ENCODE peak calls at places on chromosomes 7 and 10, in five cellular contexts. One of them, this sample, is unnamed. For H3K9me3, the result is how much of the 10 kb centered on the place peaks cover.

GRCh38 chr7:151248191-151249033 is at the start of gene SMARCD3:
- DNase-seq in H1: peak
- DNase-seq in naive thymus-derived CD4-positive, alpha-beta T cell: peak
- DNase-seq in adrenal gland: peak
- DNase-seq in adipocyte: peak
- DNase-seq in this sample: no peak

GRCh38 chr7:73976761-73977625 is 51.0 kb upstream of the ELN start:
- DNase-seq in adipocyte: no peak
- DNase-seq in naive thymus-derived CD4-positive, alpha-beta T cell: no peak
- DNase-seq in adrenal gland: peak
- DNase-seq in H1: no peak
- DNase-seq in this sample: no peak

GRCh38 chr7:64098-64521 is 128.3 kb upstream of the FAM20C start:
- DNase-seq in adrenal gland: peak
- DNase-seq in adipocyte: peak
- DNase-seq in naive thymus-derived CD4-positive, alpha-beta T cell: no peak
- DNase-seq in H1: no peak
- DNase-seq in this sample: no peak

GRCh38 chr10:46541735-46542566 is 14.5 kb downstream of the GPRIN2 start:
- DNase-seq in adipocyte: no peak
- DNase-seq in H1: no peak
- DNase-seq in adrenal gland: peak
- DNase-seq in naive thymus-derived CD4-positive, alpha-beta T cell: no peak
- DNase-seq in this sample: peak

GRCh38 chr7:585229-585711 is 65.6 kb upstream of the PDGFA start:
- DNase-seq in naive thymus-derived CD4-positive, alpha-beta T cell: no peak
- DNase-seq in adrenal gland: no peak
- DNase-seq in H1: no peak
- DNase-seq in adipocyte: no peak
- DNase-seq in this sample: no peak

GRCh38 chr10:70546585-70546984 is 56.0 kb downstream of the PRF1 start:
- DNase-seq in adrenal gland: no peak
- DNase-seq in naive thymus-derived CD4-positive, alpha-beta T cell: no peak
- DNase-seq in adipocyte: no peak
- DNase-seq in H1: no peak
- DNase-seq in this sample: no peak

GRCh38 chr7:91554893-91555292 is 290.7 kb downstream of the FZD1 start:
- DNase-seq in adrenal gland: no peak
- DNase-seq in adipocyte: no peak
- DNase-seq in naive thymus-derived CD4-positive, alpha-beta T cell: no peak
- DNase-seq in H1: no peak
- DNase-seq in this sample: no peak

GRCh38 chr7:154886591-154886990 is 116.3 kb downstream of the PAXIP1 start:
- DNase-seq in H1: no peak
- DNase-seq in adipocyte: no peak
- DNase-seq in adrenal gland: no peak
- DNase-seq in naive thymus-derived CD4-positive, alpha-beta T cell: no peak
- DNase-seq in this sample: no peak

GRCh38 chr7:157794764-157795101 is 457.9 kb downstream of the DNAJB6 start:
- DNase-seq in H1: no peak
- DNase-seq in adrenal gland: no peak
- DNase-seq in adipocyte: no peak
- DNase-seq in naive thymus-derived CD4-positive, alpha-beta T cell: no peak
- DNase-seq in this sample: no peak

GRCh38 chr7:157795199-157795598 is 458.4 kb downstream of the DNAJB6 start:
- DNase-seq in naive thymus-derived CD4-positive, alpha-beta T cell: no peak
- DNase-seq in H1: no peak
- DNase-seq in adrenal gland: no peak
- DNase-seq in adipocyte: no peak
- DNase-seq in this sample: no peak

GRCh38 chr7:157795631-157796030 is 458.8 kb downstream of the DNAJB6 start:
- DNase-seq in adrenal gland: no peak
- DNase-seq in naive thymus-derived CD4-positive, alpha-beta T cell: no peak
- DNase-seq in adipocyte: no peak
- DNase-seq in H1: no peak
- DNase-seq in this sample: no peak

GRCh38 chr7:157797361-157797760 is 460.6 kb downstream of the DNAJB6 start:
- DNase-seq in H1: no peak
- DNase-seq in naive thymus-derived CD4-positive, alpha-beta T cell: no peak
- DNase-seq in adipocyte: no peak
- DNase-seq in adrenal gland: no peak
- DNase-seq in this sample: no peak

GRCh38 chr7:157796846-157797245 is 460.0 kb downstream of the DNAJB6 start:
- DNase-seq in naive thymus-derived CD4-positive, alpha-beta T cell: no peak
- DNase-seq in adipocyte: no peak
- DNase-seq in H1: no peak
- DNase-seq in adrenal gland: no peak
- DNase-seq in this sample: no peak
- H3K9me3 ChIP-seq in naive thymus-derived CD4-positive, alpha-beta T cell: under half
- H3K9me3 ChIP-seq in adipocyte: under half
- H3K9me3 ChIP-seq in H1: under half
- H3K9me3 ChIP-seq in adrenal gland: under half
- H3K9me3 ChIP-seq in this sample: under half

DNA sequence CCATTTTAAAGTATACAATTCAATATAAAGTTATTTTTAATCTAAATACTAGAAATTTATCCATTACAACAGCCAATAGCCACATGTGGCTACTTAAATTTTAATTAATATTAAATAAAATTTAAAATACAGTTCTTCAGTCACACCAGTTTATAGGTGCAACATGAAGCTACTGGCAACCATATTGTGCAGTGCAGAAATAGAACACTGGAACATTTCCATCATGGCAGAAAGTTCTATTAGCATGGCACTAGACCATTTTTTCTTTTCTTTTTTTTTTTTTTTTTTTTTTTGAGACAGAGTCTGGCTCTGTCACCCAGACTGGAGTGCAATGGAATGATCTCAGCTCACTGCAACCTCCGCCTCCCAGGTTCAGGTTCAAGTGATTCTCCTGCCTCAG is 5.2 kb upstream of the ASCC1 start:
- DNase-seq in H1: no peak
- DNase-seq in naive thymus-derived CD4-positive, alpha-beta T cell: no peak
- DNase-seq in adipocyte: no peak
- DNase-seq in adrenal gland: no peak
- DNase-seq in this sample: no peak
- H3K9me3 ChIP-seq in H1: under half
- H3K9me3 ChIP-seq in naive thymus-derived CD4-positive, alpha-beta T cell: under half
- H3K9me3 ChIP-seq in adipocyte: under half
- H3K9me3 ChIP-seq in adrenal gland: under half
- H3K9me3 ChIP-seq in this sample: under half

DNA sequence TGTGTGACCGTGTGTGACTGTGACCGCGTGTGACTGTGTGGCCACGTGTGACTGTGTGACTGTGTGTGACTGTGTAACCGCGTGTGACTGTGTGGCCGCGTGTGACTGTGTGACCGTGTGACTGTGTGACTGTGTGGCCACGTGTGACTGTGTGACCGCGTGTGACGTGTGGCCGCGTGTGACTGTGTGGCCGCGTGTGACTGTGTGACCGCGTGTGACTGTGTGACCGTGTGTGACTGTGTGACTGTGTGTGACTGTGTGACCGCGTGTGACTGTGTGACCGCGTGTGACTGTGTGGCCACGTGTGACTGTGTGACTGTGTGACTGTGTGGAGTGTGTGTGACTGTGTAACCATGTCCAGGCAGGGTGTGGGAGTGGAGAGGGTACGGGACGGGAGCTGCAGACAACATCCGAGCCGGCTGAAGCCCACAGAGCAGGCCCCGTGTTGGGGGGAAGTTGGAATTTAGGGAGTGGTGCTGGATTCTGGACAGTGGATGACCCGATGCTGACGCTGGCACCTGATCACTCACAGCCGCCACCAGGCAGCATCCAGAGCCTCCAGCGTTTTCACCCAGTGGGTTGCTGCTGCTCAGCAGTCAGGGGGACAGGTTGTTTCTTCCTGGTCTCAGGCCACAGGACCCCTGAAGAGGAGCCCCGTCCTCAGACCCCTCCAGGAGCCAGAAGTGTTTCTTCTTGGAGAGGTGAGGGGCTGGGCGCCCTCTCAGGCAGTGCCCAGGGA is 503.5 kb downstream of the DNAJB6 start:
- DNase-seq in naive thymus-derived CD4-positive, alpha-beta T cell: no peak
- DNase-seq in adrenal gland: no peak
- DNase-seq in H1: no peak
- DNase-seq in adipocyte: no peak
- DNase-seq in this sample: no peak
- H3K9me3 ChIP-seq in naive thymus-derived CD4-positive, alpha-beta T cell: under half
- H3K9me3 ChIP-seq in adrenal gland: under half
- H3K9me3 ChIP-seq in H1: under half
- H3K9me3 ChIP-seq in adipocyte: under half
- H3K9me3 ChIP-seq in this sample: under half

GRCh38 chr7:158007697-158008257 is 579.8 kb downstream of the PTPRN2 start:
- DNase-seq in adipocyte: no peak
- DNase-seq in H1: no peak
- DNase-seq in naive thymus-derived CD4-positive, alpha-beta T cell: no peak
- DNase-seq in adrenal gland: no peak
- DNase-seq in this sample: no peak

GRCh38 chr7:158011941-158012340 is 575.7 kb downstream of the PTPRN2 start:
- DNase-seq in adrenal gland: no peak
- DNase-seq in naive thymus-derived CD4-positive, alpha-beta T cell: no peak
- DNase-seq in adipocyte: no peak
- DNase-seq in H1: no peak
- DNase-seq in this sample: no peak

GRCh38 chr7:158010956-158011698 is 576.5 kb downstream of the PTPRN2 start:
- DNase-seq in naive thymus-derived CD4-positive, alpha-beta T cell: no peak
- DNase-seq in H1: no peak
- DNase-seq in adipocyte: no peak
- DNase-seq in adrenal gland: no peak
- DNase-seq in this sample: no peak

GRCh38 chr7:158008267-158008666 is 579.4 kb downstream of the PTPRN2 start:
- DNase-seq in adipocyte: no peak
- DNase-seq in adrenal gland: no peak
- DNase-seq in H1: no peak
- DNase-seq in naive thymus-derived CD4-positive, alpha-beta T cell: no peak
- DNase-seq in this sample: no peak

GRCh38 chr7:158009886-158010285 is 577.7 kb downstream of the PTPRN2 start:
- DNase-seq in naive thymus-derived CD4-positive, alpha-beta T cell: no peak
- DNase-seq in adipocyte: no peak
- DNase-seq in adrenal gland: no peak
- DNase-seq in H1: no peak
- DNase-seq in this sample: no peak
- H3K9me3 ChIP-seq in naive thymus-derived CD4-positive, alpha-beta T cell: under half
- H3K9me3 ChIP-seq in adipocyte: under half
- H3K9me3 ChIP-seq in adrenal gland: under half
- H3K9me3 ChIP-seq in H1: under half
- H3K9me3 ChIP-seq in this sample: under half

GRCh38 chr10:71946700-71947099 is 17.5 kb upstream of the CHST3 start:
- DNase-seq in adipocyte: no peak
- DNase-seq in H1: no peak
- DNase-seq in naive thymus-derived CD4-positive, alpha-beta T cell: no peak
- DNase-seq in adrenal gland: no peak
- DNase-seq in this sample: no peak
- H3K9me3 ChIP-seq in adipocyte: under half
- H3K9me3 ChIP-seq in H1: under half
- H3K9me3 ChIP-seq in naive thymus-derived CD4-positive, alpha-beta T cell: under half
- H3K9me3 ChIP-seq in adrenal gland: under half
- H3K9me3 ChIP-seq in this sample: under half

DNA sequence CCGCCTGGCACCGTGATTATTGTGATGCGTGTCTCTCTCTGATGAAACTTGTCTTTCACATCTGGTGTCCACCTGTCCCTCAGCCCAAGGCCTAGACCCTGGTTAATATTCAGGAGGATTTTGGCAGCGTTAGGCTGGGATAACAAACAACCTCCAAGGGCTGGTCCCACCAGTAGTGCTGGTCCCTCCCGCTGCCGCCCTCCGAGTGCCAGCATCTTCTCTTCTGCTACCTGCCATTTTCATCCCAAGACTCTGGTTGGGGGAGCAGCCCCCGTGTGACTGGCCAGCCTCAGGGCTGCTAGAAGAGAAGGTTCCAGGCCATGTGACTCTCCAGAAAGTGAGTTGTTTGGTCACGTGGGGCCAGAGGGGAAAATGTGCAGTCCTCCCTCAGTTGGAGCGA is 479.9 kb upstream of the FOXK1 start:
- DNase-seq in H1: no peak
- DNase-seq in adipocyte: no peak
- DNase-seq in naive thymus-derived CD4-positive, alpha-beta T cell: no peak
- DNase-seq in adrenal gland: no peak
- DNase-seq in this sample: no peak
- H3K9me3 ChIP-seq in H1: under half
- H3K9me3 ChIP-seq in adipocyte: under half
- H3K9me3 ChIP-seq in naive thymus-derived CD4-positive, alpha-beta T cell: under half
- H3K9me3 ChIP-seq in adrenal gland: under half
- H3K9me3 ChIP-seq in this sample: under half

GRCh38 chr7:99955247-99955646 is 20.6 kb downstream of the AZGP1 start:
- DNase-seq in H1: no peak
- DNase-seq in adipocyte: no peak
- DNase-seq in adrenal gland: no peak
- DNase-seq in naive thymus-derived CD4-positive, alpha-beta T cell: no peak
- DNase-seq in this sample: no peak
- H3K9me3 ChIP-seq in H1: under half
- H3K9me3 ChIP-seq in adipocyte: under half
- H3K9me3 ChIP-seq in adrenal gland: under half
- H3K9me3 ChIP-seq in naive thymus-derived CD4-positive, alpha-beta T cell: under half
- H3K9me3 ChIP-seq in this sample: under half